ENCODE peak calls at places on chromosome 3, in six cellular contexts. D is cardiac muscle cell, M is IMR-90, Y is NB4, R is B cell, I is lower leg skin. G is an unnamed sample.

GRCh38 chr3:123406598-123406997 is 42.3 kb downstream of the ADCY5 start:
- DNase-seq in D (no peak), M (no peak), Y (no peak), I (no peak), R (no peak), G (no peak)

GRCh38 chr3:89877230-89877629 is 769.8 kb downstream of the EPHA3 start:
- DNase-seq in Y (no peak), M (no peak), D (no peak), I (no peak), R (no peak), G (peak; percentile 76)

GRCh38 chr3:127002195-127003174 is 19.6 kb downstream of the PLXNA1 start:
- DNase-seq in Y (peak; percentile 43), D (peak; percentile 96), R (no peak), M (peak; percentile 89), I (peak; percentile 70), G (peak; percentile 95)

GRCh38 chr3:114480442-114480841 is 186.6 kb downstream of the TIGIT start:
- DNase-seq in M (peak; percentile 75), Y (no peak), R (no peak), I (no peak), D (peak; percentile 74), G (no peak)

GRCh38 chr3:108833616-108834015 is 11.0 kb downstream of the TRAT1 start:
- DNase-seq in R (no peak), D (no peak), I (no peak), Y (no peak), M (no peak), G (no peak)

GRCh38 chr3:32577621-32578556 is 7.2 kb upstream of the DYNC1LI1 start:
- DNase-seq in Y (peak; percentile 83), D (peak; percentile 73), I (no peak), R (peak; percentile 70), M (peak; percentile 65), G (peak; percentile 34)

GRCh38 chr3:153404157-153404556 is 242.1 kb downstream of the RAP2B start:
- DNase-seq in I (no peak), D (no peak), R (no peak), M (no peak), Y (no peak), G (no peak)

GRCh38 chr3:160331127-160331937 is 67.7 kb downstream of the IFT80 start:
- DNase-seq in I (no peak), M (peak; percentile 93), D (peak; percentile 91), R (no peak), Y (no peak), G (no peak)

GRCh38 chr3:33062814-33063346 is 34.1 kb downstream of the GLB1 start:
- DNase-seq in R (no peak), M (no peak), Y (no peak), D (no peak), I (no peak), G (no peak)

GRCh38 chr3:71581981-71582611 is 1.4 kb downstream of the FOXP1 start:
- DNase-seq in D (peak; percentile 38), M (no peak), R (peak; percentile 87), I (peak; percentile 35), Y (peak; percentile 95), G (peak; percentile 86)

GRCh38 chr3:151283907-151284461 is 5.6 kb upstream of the P2RY14 start:
- DNase-seq in I (no peak), Y (peak; percentile 20), M (peak; percentile 94), D (peak; percentile 86), R (no peak), G (no peak)

GRCh38 chr3:1179116-1179515 is 86.3 kb downstream of the CNTN6 start:
- DNase-seq in R (no peak), M (no peak), I (no peak), D (peak; percentile 14), Y (no peak), G (no peak)

GRCh38 chr3:42080452-42080872 is 10.7 kb upstream of the TRAK1 start:
- DNase-seq in M (peak; percentile 32), I (no peak), Y (peak; percentile 65), R (peak; percentile 82), D (peak; percentile 54), G (no peak)

GRCh38 chr3:43411429-43411828 is 125.1 kb downstream of the SNRK start:
- DNase-seq in Y (no peak), D (no peak), R (no peak), I (no peak), M (no peak), G (no peak)

GRCh38 chr3:99128740-99129505 is 227.4 kb upstream of the DCBLD2 start:
- DNase-seq in R (no peak), Y (no peak), M (peak; percentile 97), I (no peak), D (peak; percentile 93), G (no peak)

GRCh38 chr3:9214599-9214998 is 34.8 kb downstream of the SRGAP3 start:
- DNase-seq in Y (no peak), M (peak; percentile 39), I (no peak), D (peak; percentile 72), R (no peak), G (no peak)

GRCh38 chr3:4850211-4850927 is 128.9 kb upstream of the BHLHE40 start:
- DNase-seq in M (no peak), I (no peak), D (no peak), R (no peak), Y (no peak), G (no peak)

GRCh38 chr3:138625707-138626365 is 17.3 kb downstream of the FAIM start:
- DNase-seq in R (no peak), Y (no peak), I (no peak), M (peak; percentile 79), D (peak; percentile 33), G (no peak)

GRCh38 chr3:97821413-97821809 is 400 bp upstream of the CRYBG3 start:
- DNase-seq in Y (no peak), D (no peak), I (peak; percentile 32), R (no peak), M (no peak), G (peak; percentile 83)

GRCh38 chr3:23094890-23095462 is 108.2 kb upstream of the UBE2E2 start:
- DNase-seq in M (peak; percentile 7), Y (no peak), D (peak; percentile 60), I (no peak), R (no peak), G (no peak)

GRCh38 chr3:60053518-60054265 is 1003.9 kb upstream of the CFAP20DC start:
- DNase-seq in D (no peak), R (no peak), Y (no peak), M (peak; percentile 59), I (no peak), G (no peak)

GRCh38 chr3:39166932-39167532 is 13.6 kb upstream of the CSRNP1 start:
- DNase-seq in D (peak; percentile 97), M (peak; percentile 93), R (no peak), I (peak; percentile 84), Y (peak; percentile 65), G (no peak)

GRCh38 chr3:51269466-51269865 is 115.6 kb upstream of the MANF start:
- DNase-seq in R (no peak), M (no peak), D (peak; percentile 10), I (no peak), Y (no peak), G (no peak)

DNA sequence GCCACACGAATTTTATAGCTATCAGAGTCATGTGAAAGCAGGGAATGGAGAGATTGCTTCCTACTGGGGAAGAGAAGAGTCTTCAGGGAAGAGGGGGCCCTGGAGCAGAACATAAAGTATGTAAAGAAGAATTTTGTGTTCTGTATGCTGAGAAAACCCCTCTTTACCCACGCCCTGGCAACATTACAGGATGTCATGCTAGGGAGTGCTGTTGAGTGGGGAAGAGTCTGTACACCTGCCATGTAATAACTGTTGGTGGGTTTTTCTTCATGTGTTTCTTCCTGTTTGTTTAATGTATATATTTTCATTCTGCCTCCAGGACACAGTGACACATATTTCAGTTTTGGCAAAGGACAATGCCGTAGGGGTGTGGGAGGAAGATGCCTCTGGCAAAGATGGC is 122.9 kb upstream of the LPP start:
- DNase-seq in M (no peak), I (no peak), D (no peak), Y (no peak), R (no peak), G (no peak)
- TF ChIP-seq CTCF in M (no peak), I (no peak), D (no peak), Y (no peak), R (no peak), G (no peak)

DNA sequence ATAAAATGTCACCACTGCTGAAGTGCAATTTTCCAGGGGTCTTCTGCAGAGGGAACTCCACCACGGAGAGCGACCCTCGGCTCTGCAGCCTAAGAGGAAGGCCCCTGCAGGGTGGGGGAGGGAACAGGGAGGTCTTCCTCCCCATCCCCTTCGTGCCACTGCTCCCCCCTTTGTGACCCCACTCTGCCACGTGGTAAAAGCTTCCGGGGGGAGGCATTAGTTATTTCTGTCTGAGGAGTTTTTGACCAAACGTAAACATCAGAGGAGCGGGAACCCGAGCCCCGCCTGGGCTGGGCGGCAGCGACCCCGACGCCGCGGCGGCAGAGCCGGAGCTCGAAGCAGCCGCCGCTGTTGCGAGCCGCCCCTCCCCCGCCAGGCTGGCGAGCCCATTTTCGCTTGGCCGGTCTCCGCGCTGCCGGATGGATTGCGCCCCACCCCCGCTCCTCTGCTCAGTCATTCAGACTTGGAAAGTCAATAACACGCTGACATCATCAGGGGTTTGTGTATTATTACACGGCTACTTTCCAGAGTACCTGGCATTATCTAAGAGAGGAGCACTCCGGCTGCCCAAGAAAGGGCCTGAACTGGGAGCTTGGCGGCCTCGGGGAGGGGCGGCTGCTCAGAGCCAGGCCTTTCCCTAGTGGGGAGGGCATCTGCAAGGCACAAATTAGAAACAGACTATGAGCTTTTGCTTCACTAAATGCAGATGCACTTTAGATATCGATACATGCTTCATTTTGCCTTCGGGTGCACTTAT is 162.5 kb upstream of the TBL1XR1 start:
- DNase-seq in I (peak; percentile 94), M (peak; percentile 99), D (peak; percentile 99), Y (peak; percentile 96), R (peak; percentile 95), G (peak; percentile 98)
- TF ChIP-seq CTCF in I (no peak), M (no peak), D (no peak), Y (no peak), R (no peak), G (peak; percentile 14)

DNA sequence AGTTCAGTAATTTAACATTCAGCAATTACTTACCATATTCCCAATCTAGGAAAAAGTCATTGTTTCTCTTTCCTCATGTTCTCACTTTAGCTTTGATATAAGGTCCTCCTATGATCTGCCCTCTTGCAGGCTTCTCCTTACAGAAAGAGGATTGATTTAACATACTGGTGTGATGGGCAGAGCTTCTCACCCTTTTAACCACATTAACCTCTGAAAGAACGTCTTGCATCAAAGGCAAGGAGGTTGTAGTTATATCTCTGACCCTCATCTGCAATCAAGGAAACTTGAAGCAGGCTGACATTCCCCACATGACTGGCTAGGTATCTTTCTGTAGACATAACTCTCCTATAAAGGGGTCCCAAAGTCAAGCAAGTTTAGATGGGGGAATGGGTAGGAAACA is 39.5 kb downstream of the BTLA start:
- DNase-seq in R (no peak), I (no peak), M (no peak), D (no peak), Y (no peak), G (no peak)
- TF ChIP-seq CTCF in R (no peak), I (no peak), M (no peak), D (no peak), Y (no peak), G (no peak)

DNA sequence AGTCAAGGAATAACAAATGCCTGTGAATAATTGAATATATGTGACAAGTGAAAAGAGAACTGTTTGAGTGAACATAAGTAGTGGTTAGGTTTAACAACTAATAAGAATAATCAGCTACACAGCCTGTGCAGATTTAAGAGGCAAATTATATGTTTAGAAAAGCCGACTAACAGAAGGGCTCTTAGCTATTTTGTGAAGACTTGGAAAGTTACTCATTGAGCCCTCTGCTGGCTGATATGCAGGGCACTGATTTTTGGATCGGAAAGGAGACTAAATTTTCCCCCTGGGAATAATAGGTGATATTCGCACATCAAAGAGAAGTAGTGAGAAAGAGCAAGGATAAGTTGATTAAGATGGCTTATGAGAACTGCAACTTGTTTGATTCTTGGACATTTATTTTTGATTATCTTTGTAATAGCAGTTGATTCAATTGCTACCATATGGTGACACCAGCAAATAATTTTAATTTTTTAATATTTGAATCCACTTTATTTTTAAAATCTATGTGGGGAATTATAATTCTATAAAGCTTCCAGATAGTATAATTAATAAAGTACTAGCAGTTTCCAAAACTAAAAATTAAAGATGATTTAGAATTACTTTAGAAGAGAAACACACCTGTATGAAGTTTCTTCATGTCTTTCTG is 156.2 kb downstream of the NLGN1 start:
- DNase-seq in I (no peak), Y (peak; percentile 14), R (no peak), M (peak; percentile 42), D (peak; percentile 59), G (no peak)
- TF ChIP-seq CTCF in I (no peak), Y (peak; percentile 62), R (no peak), M (peak; percentile 62), D (peak; percentile 87), G (peak; percentile 85)

G was measured in osteocyte.